ENCODE peak calls at places on chromosomes 13 and 19, in five cellular contexts. A, F, Z, I and N are unnamed samples.

GRCh38 chr13:64591981-64592380 is 2638.2 kb downstream of the PCDH9 start:
- DNase-seq in A (no peak), F (no peak), Z (peak), I (no peak), N (no peak)

GRCh38 chr19:39032164-39032918 is at the start of gene FBXO27:
- DNase-seq in A (no peak), F (no peak), Z (no peak), I (peak), N (no peak)

GRCh38 chr13:114049026-114049425 is 75.2 kb upstream of the C13orf46 start:
- DNase-seq in A (peak), F (no peak), Z (no peak), I (no peak), N (peak)

GRCh38 chr13:46648166-46648607 is 95.2 kb downstream of the LRCH1 start:
- DNase-seq in A (no peak), F (no peak), Z (no peak), I (no peak), N (peak)

GRCh38 chr19:35903550-35904179 is 1.3 kb downstream of the HCST start:
- DNase-seq in A (peak), F (peak), Z (peak), I (peak), N (peak)

GRCh38 chr19:52667972-52668371 is 29.8 kb upstream of the ZNF83 start:
- DNase-seq in A (no peak), F (no peak), Z (no peak), I (no peak), N (no peak)

GRCh38 chr13:39684531-39685137 is 29.2 kb downstream of the COG6 start:
- DNase-seq in A (no peak), F (peak), Z (peak), I (no peak), N (peak)

GRCh38 chr13:45280751-45281634 is 60.0 kb downstream of the TPT1 start:
- DNase-seq in A (peak), F (peak), Z (peak), I (peak), N (peak)

GRCh38 chr19:6241680-6242079 is 38.1 kb downstream of the MLLT1 start:
- DNase-seq in A (no peak), F (no peak), Z (no peak), I (peak), N (no peak)

GRCh38 chr19:35843676-35844481 is 8.4 kb downstream of the NPHS1 start:
- DNase-seq in A (no peak), F (no peak), Z (no peak), I (no peak), N (no peak)

GRCh38 chr19:9801976-9802375 is 16.9 kb downstream of the FBXL12 start:
- DNase-seq in A (no peak), F (no peak), Z (no peak), I (no peak), N (no peak)

GRCh38 chr19:10655457-10656312 is 1.5 kb downstream of the ILF3 start:
- DNase-seq in A (no peak), F (peak), Z (peak), I (no peak), N (peak)

GRCh38 chr19:39352549-39353285 is 10.5 kb downstream of the SAMD4B start:
- DNase-seq in A (no peak), F (no peak), Z (peak), I (peak), N (no peak)

GRCh38 chr19:15640294-15640903 is at the start of gene CYP4F3:
- DNase-seq in A (no peak), F (no peak), Z (no peak), I (peak), N (no peak)

GRCh38 chr13:97179501-97179900 is 42.6 kb upstream of the MBNL2 start:
- DNase-seq in A (no peak), F (no peak), Z (no peak), I (no peak), N (no peak)

GRCh38 chr13:106561551-106562170 is 6.3 kb downstream of the ARGLU1 start:
- DNase-seq in A (peak), F (no peak), Z (peak), I (no peak), N (no peak)

GRCh38 chr19:55484571-55485438 is at the start of gene NAT14:
- DNase-seq in A (peak), F (peak), Z (peak), I (peak), N (peak)

GRCh38 chr13:46170687-46171086 is 11.3 kb downstream of the LCP1 start:
- DNase-seq in A (no peak), F (peak), Z (no peak), I (no peak), N (peak)

GRCh38 chr19:49997709-49998108 is 27.5 kb downstream of the VRK3 start:
- DNase-seq in A (no peak), F (peak), Z (peak), I (no peak), N (peak)

GRCh38 chr13:52454459-52454824 is 836 bp upstream of the CKAP2 start:
- DNase-seq in A (no peak), F (peak), Z (peak), I (no peak), N (peak)

GRCh38 chr19:41428481-41428859 is 1.3 kb upstream of the B3GNT8 start:
- DNase-seq in A (no peak), F (no peak), Z (no peak), I (no peak), N (no peak)

GRCh38 chr13:55649485-55649884 is 1491.2 kb upstream of the PRR20A start:
- DNase-seq in A (no peak), F (no peak), Z (no peak), I (no peak), N (no peak)

GRCh38 chr13:36965767-36966166 is 33.4 kb downstream of the ALG5 start:
- DNase-seq in A (no peak), F (no peak), Z (peak), I (no peak), N (no peak)

GRCh38 chr19:54255105-54255775 is 1.8 kb downstream of the LILRB5 start:
- DNase-seq in A (no peak), F (no peak), Z (no peak), I (no peak), N (no peak)

GRCh38 chr13:31518666-31519065 is 220.7 kb upstream of the RXFP2 start:
- DNase-seq in A (no peak), F (no peak), Z (peak), I (no peak), N (no peak)

GRCh38 chr13:96034662-96035061 is 18.5 kb downstream of the UGGT2 start:
- DNase-seq in A (no peak), F (no peak), Z (no peak), I (no peak), N (no peak)

GRCh38 chr13:54486421-54487166 is 1458.0 kb downstream of the OLFM4 start:
- DNase-seq in A (no peak), F (no peak), Z (no peak), I (no peak), N (no peak)

GRCh38 chr13:95834134-95834765 is 157.3 kb downstream of the DNAJC3 start:
- DNase-seq in A (peak), F (peak), Z (peak), I (peak), N (peak)

GRCh38 chr19:29086182-29086581 is 126.8 kb downstream of the UQCRFS1 start:
- DNase-seq in A (no peak), F (no peak), Z (no peak), I (no peak), N (no peak)

GRCh38 chr19:20243629-20244028 is 76.6 kb downstream of the ZNF486 start:
- DNase-seq in A (no peak), F (no peak), Z (no peak), I (no peak), N (no peak)

GRCh38 chr19:5624154-5624663 is 1.3 kb downstream of the SAFB start:
- DNase-seq in A (peak), F (peak), Z (peak), I (peak), N (peak)

GRCh38 chr13:112744306-112745021 is 54.6 kb downstream of the ATP11A start:
- DNase-seq in A (no peak), F (no peak), Z (peak), I (no peak), N (no peak)

GRCh38 chr13:102035969-102036368 is 365.9 kb downstream of the FGF14 start:
- DNase-seq in A (no peak), F (no peak), Z (no peak), I (no peak), N (no peak)

GRCh38 chr13:99386495-99386894 is 79.3 kb upstream of the GPR183 start:
- DNase-seq in A (no peak), F (no peak), Z (no peak), I (no peak), N (no peak)

GRCh38 chr19:38676878-38677646 is 29.6 kb downstream of the ACTN4 start:
- DNase-seq in A (no peak), F (no peak), Z (no peak), I (no peak), N (no peak)

GRCh38 chr13:19864018-19864338 is 529 bp upstream of the ZMYM5 start:
- DNase-seq in A (no peak), F (peak), Z (peak), I (peak), N (no peak)

GRCh38 chr19:33864311-33864850 is 67.7 kb downstream of the KCTD15 start:
- DNase-seq in A (no peak), F (no peak), Z (no peak), I (no peak), N (no peak)